ENCODE peak calls at places on chromosomes 2 and 18, in four cellular contexts. P, Q, C and M are unnamed samples.

GRCh38 chr18:11808001-11808855 is 43.0 kb upstream of the CHMP1B start:
- DNase-seq in P (no peak), Q (no peak), C (no peak), M (no peak)

GRCh38 chr2:144596074-144596871 is 76.4 kb upstream of the ZEB2 start:
- DNase-seq in P (no peak), Q (peak; percentile 71), C (peak; percentile 50), M (no peak)

GRCh38 chr18:72941001-72941400 is 73.2 kb upstream of the NETO1 start:
- DNase-seq in P (no peak), Q (no peak), C (no peak), M (peak; percentile 57)

GRCh38 chr18:68150976-68151375 is 563.9 kb downstream of the TMX3 start:
- DNase-seq in P (no peak), Q (no peak), C (no peak), M (peak; percentile 56)

GRCh38 chr18:75408554-75409506 is 18.7 kb downstream of the SMIM21 start:
- DNase-seq in P (no peak), Q (peak; percentile 65), C (no peak), M (no peak)

GRCh38 chr2:196097864-196098660 is 29.4 kb upstream of the DNAH7 start:
- DNase-seq in P (no peak), Q (no peak), C (no peak), M (no peak)

GRCh38 chr18:59904051-59904601 is 4.3 kb downstream of the PMAIP1 start:
- DNase-seq in P (no peak), Q (no peak), C (peak; percentile 30), M (no peak)

GRCh38 chr18:13629841-13630747 is 96.3 kb downstream of the FAM210A start:
- DNase-seq in P (peak; percentile 61), Q (peak; percentile 62), C (peak; percentile 79), M (no peak)

GRCh38 chr18:57539702-57540101 is 46.8 kb downstream of the FECH start:
- DNase-seq in P (no peak), Q (no peak), C (no peak), M (no peak)

GRCh38 chr18:59900222-59901128 is 679 bp downstream of the PMAIP1 start:
- DNase-seq in P (peak; percentile 68), Q (peak; percentile 91), C (peak; percentile 92), M (no peak)

GRCh38 chr18:23354625-23355024 is 98.5 kb upstream of the RIOK3 start:
- DNase-seq in P (no peak), Q (no peak), C (no peak), M (no peak)

GRCh38 chr2:110105183-110105582 is 10.4 kb downstream of the MALL start:
- DNase-seq in P (no peak), Q (no peak), C (no peak), M (no peak)

GRCh38 chr18:29191263-29191662 is 1014.3 kb upstream of the CDH2 start:
- DNase-seq in P (no peak), Q (peak; percentile 1), C (no peak), M (no peak)

GRCh38 chr2:19711470-19712372 is 190.1 kb downstream of the TTC32 start:
- DNase-seq in P (peak; percentile 9), Q (peak; percentile 34), C (peak; percentile 7), M (peak; percentile 26)

GRCh38 chr18:28457784-28458183 is 280.9 kb upstream of the CDH2 start:
- DNase-seq in P (no peak), Q (no peak), C (no peak), M (no peak)

GRCh38 chr2:5125017-5125730 is 567.0 kb upstream of the SOX11 start:
- DNase-seq in P (no peak), Q (no peak), C (no peak), M (no peak)

GRCh38 chr2:143900006-143900405 is 619.9 kb downstream of the ZEB2 start:
- DNase-seq in P (no peak), Q (no peak), C (no peak), M (no peak)

GRCh38 chr2:222318026-222318711 is 19.4 kb upstream of the PAX3 start:
- DNase-seq in P (peak; percentile 71), Q (peak; percentile 84), C (peak; percentile 64), M (peak; percentile 33)

GRCh38 chr2:172101707-172102158 is 967 bp downstream of the DLX2 start:
- DNase-seq in P (no peak), Q (peak; percentile 61), C (no peak), M (no peak)

GRCh38 chr2:239326831-239327535 is 73.8 kb downstream of the HDAC4 start:
- DNase-seq in P (peak; percentile 94), Q (peak; percentile 82), C (peak; percentile 73), M (no peak)

GRCh38 chr18:51236225-51236624 is 38.7 kb upstream of the MEX3C start:
- DNase-seq in P (no peak), Q (peak; percentile 90), C (no peak), M (no peak)

GRCh38 chr18:29164993-29165599 is 988.2 kb upstream of the CDH2 start:
- DNase-seq in P (no peak), Q (no peak), C (no peak), M (no peak)

GRCh38 chr2:227889336-227889735 is 17.9 kb downstream of the DAW1 start:
- DNase-seq in P (no peak), Q (no peak), C (no peak), M (no peak)

GRCh38 chr2:165682546-165682945 is 111.5 kb downstream of the GALNT3 start:
- DNase-seq in P (no peak), Q (no peak), C (no peak), M (no peak)

GRCh38 chr2:170530803-170531564 is 184.2 kb upstream of the SP5 start:
- DNase-seq in P (no peak), Q (no peak), C (no peak), M (no peak)

GRCh38 chr2:159108178-159108893 is 139.9 kb downstream of the TANC1 start:
- DNase-seq in P (no peak), Q (no peak), C (no peak), M (no peak)

GRCh38 chr2:129929321-129930290 is 49.9 kb upstream of the RAB6C start:
- DNase-seq in P (no peak), Q (no peak), C (no peak), M (no peak)

GRCh38 chr18:51196811-51197660 is 445 bp downstream of the MEX3C start:
- DNase-seq in P (peak; percentile 39), Q (peak; percentile 76), C (peak; percentile 75), M (peak; percentile 33)

GRCh38 chr2:47165001-47165555 is 10.0 kb upstream of the STPG4 start:
- DNase-seq in P (no peak), Q (no peak), C (no peak), M (no peak)

GRCh38 chr2:187302146-187302545 is 145.9 kb downstream of the CALCRL start:
- DNase-seq in P (no peak), Q (no peak), C (no peak), M (no peak)

GRCh38 chr2:224837558-224837957 is 121.4 kb upstream of the CCDC195 start:
- DNase-seq in P (no peak), Q (no peak), C (no peak), M (no peak)

GRCh38 chr2:28447943-28448737 is 47.7 kb upstream of the PLB1 start:
- DNase-seq in P (no peak), Q (peak; percentile 96), C (no peak), M (no peak)

GRCh38 chr2:37526323-37526722 is 145.1 kb downstream of the CDC42EP3 start:
- DNase-seq in P (no peak), Q (peak; percentile 33), C (peak; percentile 34), M (no peak)

GRCh38 chr18:28485918-28486317 is 309.0 kb upstream of the CDH2 start:
- DNase-seq in P (peak; percentile 39), Q (no peak), C (no peak), M (no peak)

GRCh38 chr2:117536139-117536538 is 278.4 kb upstream of the DDX18 start:
- DNase-seq in P (no peak), Q (peak; percentile 17), C (no peak), M (no peak)
- TF ChIP-seq CTCF in P (peak; percentile 37), Q (peak; percentile 49), C (peak; percentile 20), M (peak; percentile 74)

DNA sequence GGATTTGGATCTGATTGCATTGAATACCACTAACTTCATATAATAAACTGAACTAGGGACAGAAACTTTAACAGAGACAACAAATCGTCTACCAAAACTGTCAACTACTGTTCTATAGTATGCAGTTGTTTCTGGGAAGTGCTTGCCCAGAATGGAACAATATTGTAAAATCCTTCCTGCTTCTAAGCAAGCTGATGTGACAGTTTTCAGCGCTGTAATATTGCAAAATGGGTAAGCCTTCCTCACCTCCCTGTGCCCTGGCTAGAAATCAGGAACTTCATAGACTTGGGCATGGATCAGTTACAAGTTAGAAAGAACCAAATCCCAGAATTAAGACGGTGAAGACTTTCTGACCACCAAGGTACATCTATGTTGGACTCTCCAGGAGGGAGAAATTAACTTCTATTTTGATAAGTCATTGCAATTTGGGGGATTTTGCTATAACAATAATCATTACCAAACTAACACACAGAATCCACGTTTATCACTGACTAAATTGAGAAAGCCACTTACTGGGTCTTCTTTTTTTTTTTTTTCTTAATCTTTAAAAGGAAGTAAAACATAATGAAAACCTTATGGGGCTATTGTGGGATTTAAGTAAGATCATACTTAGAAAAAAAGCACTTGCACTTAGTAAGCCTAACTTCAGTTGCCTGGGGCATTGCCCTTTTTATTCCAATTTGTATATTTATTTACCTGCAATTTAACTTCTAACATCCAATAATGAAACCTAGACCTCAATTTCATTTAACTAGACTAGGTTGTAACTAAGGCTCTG is 261.5 kb downstream of the TRIB2 start:
- DNase-seq in P (no peak), Q (peak; percentile 31), C (no peak), M (no peak)
- H3K4me3 ChIP-seq in P (no peak overlapping the region), Q (no peak overlapping the region), C (no peak overlapping the region), M (no peak overlapping the region)

GRCh38 chr2:232997749-232998665 is 15.0 kb downstream of the NGEF start:
- DNase-seq in P (no peak), Q (no peak), C (no peak), M (no peak)

GRCh38 chr2:232998666-232998985 is 14.4 kb downstream of the NGEF start:
- DNase-seq in P (no peak), Q (no peak), C (no peak), M (no peak)

GRCh38 chr2:233000886-233001750 is 11.9 kb downstream of the NGEF start:
- DNase-seq in P (no peak), Q (no peak), C (no peak), M (no peak)

GRCh38 chr2:233002829-233003657 is 10.0 kb downstream of the NGEF start:
- DNase-seq in P (no peak), Q (no peak), C (no peak), M (no peak)

GRCh38 chr2:232999354-232999753 is 13.7 kb downstream of the NGEF start:
- DNase-seq in P (no peak), Q (peak; percentile 18), C (peak; percentile 9), M (no peak)
- TF ChIP-seq CTCF in P (no peak), Q (peak; percentile 31), C (no peak), M (no peak)

DNA sequence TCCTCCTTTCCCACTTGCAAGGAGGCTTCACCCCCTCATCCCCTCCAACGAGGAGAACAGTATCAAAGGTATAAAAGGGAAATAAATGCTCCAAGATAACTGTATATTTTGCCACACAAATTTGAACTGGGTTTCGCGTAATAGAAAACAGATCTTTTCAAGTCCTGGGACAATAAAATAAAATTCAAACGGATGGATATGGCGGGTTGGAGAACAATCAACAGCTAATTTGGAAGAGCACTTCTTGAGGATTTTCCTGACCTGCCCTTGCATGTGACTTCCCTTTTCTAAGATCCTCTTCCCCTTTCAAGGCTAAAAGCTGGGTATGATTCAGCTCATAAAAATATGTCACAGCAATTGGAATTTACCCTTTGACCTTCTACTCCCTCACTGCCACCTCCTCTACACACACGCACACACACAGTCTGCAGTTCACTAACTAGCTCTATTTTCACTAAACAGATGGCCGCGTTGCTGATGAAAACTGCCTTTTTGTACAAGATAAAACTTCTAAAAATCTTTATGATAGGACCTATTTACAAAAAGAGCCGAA is 386.9 kb downstream of the FIGN start:
- DNase-seq in P (no peak), Q (peak; percentile 98), C (no peak), M (no peak)
- H3K4me3 ChIP-seq in P (no peak overlapping the region), Q (peak overlapping the region; percentile 54), C (no peak overlapping the region), M (no peak overlapping the region)

GRCh38 chr2:207184348-207184747 is 18.6 kb upstream of the KLF7 start:
- DNase-seq in P (no peak), Q (no peak), C (no peak), M (no peak)
- TF ChIP-seq CTCF in P (no peak), Q (no peak), C (no peak), M (no peak)